ENCODE peak calls at places on chromosomes 12 and 14, in four cellular contexts. V is stimulated activated CD4-positive, alpha-beta T cell treated with anti-CD3 and anti-CD28 coated beads, Interleukin-1b, Interleukin-23, amount 100 ng/mL, for 1 hour; Y is NCI-H2171; I is pons. G is an unnamed sample.
A peak's percentile ranks its signal among the peaks of the same experiment; 100 is the strongest.

GRCh38 chr14:51789631-51790030 is 70.8 kb upstream of the GNG2 start:
- DNase-seq in V (no peak), Y (no peak), I (peak; percentile 42), G (no peak)

GRCh38 chr12:11723993-11724392 is 74.5 kb downstream of the ETV6 start:
- DNase-seq in V (no peak), Y (no peak), I (no peak), G (no peak)

GRCh38 chr12:132260721-132261120 is 68.7 kb downstream of the GALNT9 start:
- DNase-seq in V (no peak), Y (no peak), I (no peak), G (no peak)

GRCh38 chr12:7107181-7108041 is 1.6 kb downstream of the C1RL start:
- DNase-seq in V (no peak), Y (no peak), I (no peak), G (no peak)

GRCh38 chr12:12811343-12811742 is 1.8 kb upstream of the DDX47 start:
- DNase-seq in V (no peak), Y (no peak), I (no peak), G (no peak)

GRCh38 chr12:59904874-59905521 is 309.2 kb downstream of the SLC16A7 start:
- DNase-seq in V (no peak), Y (no peak), I (no peak), G (no peak)

GRCh38 chr14:60753264-60754126 is 18.9 kb downstream of the MNAT1 start:
- DNase-seq in V (no peak), Y (no peak), I (no peak), G (no peak)

GRCh38 chr12:68236421-68237059 is 10.9 kb upstream of the IL26 start:
- DNase-seq in V (no peak), Y (no peak), I (peak; percentile 31), G (peak; percentile 22)

GRCh38 chr12:56220611-56221232 is 1.0 kb downstream of the RNF41 start:
- DNase-seq in V (no peak), Y (no peak), I (peak; percentile 54), G (peak; percentile 21)

GRCh38 chr14:74483321-74483720 is 9.8 kb downstream of the NPC2 start:
- DNase-seq in V (no peak), Y (no peak), I (no peak), G (no peak)